ENCODE peak calls at places on chromosomes 1 and 21, in four cellular contexts. O, W, U and D are unnamed samples.

GRCh38 chr1:110340207-110340468 is 961 bp downstream of the RBM15 start:
- DNase-seq in O (no peak), W (peak), U (no peak), D (no peak)

GRCh38 chr1:114314098-114314497 is 160.4 kb upstream of the SYT6 start:
- DNase-seq in O (peak), W (no peak), U (no peak), D (no peak)

GRCh38 chr1:27656157-27656893 is 15.7 kb downstream of the IFI6 start:
- DNase-seq in O (peak), W (peak), U (peak), D (peak)

GRCh38 chr21:33139084-33139483 is 69.1 kb downstream of the OLIG1 start:
- DNase-seq in O (no peak), W (no peak), U (no peak), D (no peak)

GRCh38 chr21:42146821-42147220 is 72.1 kb upstream of the ABCG1 start:
- DNase-seq in O (no peak), W (peak), U (no peak), D (no peak)

GRCh38 chr1:62271137-62271536 is 48.1 kb downstream of the KANK4 start:
- DNase-seq in O (no peak), W (no peak), U (no peak), D (no peak)

GRCh38 chr1:205275916-205276315 is 45.6 kb downstream of the NUAK2 start:
- DNase-seq in O (no peak), W (no peak), U (no peak), D (no peak)

GRCh38 chr1:21926814-21927530 is 10.1 kb downstream of the HSPG2 start:
- DNase-seq in O (no peak), W (no peak), U (peak), D (no peak)

GRCh38 chr1:11912000-11912399 is 14.2 kb downstream of the KIAA2013 start:
- DNase-seq in O (no peak), W (no peak), U (no peak), D (no peak)

DNA sequence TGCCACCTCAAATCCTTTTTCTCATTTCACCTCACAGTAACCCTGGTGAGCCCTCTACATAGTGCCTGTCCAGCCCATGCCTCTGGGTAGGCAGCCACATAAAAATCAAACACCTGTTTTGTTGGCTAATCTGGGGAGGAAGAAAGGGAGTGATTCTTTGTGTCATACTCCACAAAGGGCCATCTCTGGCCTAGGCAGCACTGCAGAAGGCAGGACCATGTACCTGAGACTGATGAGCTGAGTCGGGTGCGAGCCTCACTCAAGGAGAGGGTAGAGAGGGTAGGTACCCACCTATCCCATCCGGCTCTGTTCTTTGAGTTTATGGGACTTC is 7.8 kb downstream of the TUFT1 start:
- DNase-seq in O (no peak), W (no peak), U (no peak), D (no peak)
- H3K4me3 ChIP-seq in O (no peak), W (no peak), U (no peak), D (peak)

DNA sequence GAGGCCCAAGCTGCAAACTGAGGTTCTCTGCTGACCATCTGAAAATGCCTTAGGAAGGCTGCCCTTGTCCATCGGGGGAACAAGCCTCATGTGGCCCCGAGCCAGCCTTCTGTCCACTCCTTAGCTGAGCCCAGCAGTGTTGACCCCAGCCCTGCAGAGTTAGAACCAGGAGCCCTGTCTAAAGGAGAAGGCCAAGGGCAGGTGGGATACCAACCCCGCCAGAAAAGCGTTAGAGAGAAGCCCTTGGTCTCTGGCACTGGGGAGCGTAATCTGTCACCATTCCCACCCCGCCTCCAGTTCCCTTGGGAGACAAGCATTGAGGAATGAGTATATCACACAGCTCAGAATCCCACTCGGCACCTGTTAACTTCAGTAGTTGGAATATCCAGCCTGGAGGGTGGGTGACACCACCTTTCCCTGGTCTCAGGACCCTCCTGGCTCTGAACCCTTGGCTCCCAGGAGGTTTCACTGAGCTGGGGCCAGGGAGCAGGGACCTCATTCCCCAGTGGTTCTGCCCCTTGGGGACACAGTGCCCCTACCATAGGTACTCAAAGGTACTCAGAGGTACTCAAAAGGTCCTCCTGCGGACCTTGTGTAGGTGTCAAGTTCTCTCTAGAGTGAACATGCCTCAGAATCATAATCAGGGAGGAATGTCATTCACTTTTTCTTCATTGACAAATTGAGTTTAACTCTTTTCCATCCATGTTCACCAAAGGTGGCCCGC is 16.4 kb downstream of the ETS2 start:
- DNase-seq in O (no peak), W (no peak), U (no peak), D (no peak)
- H3K4me3 ChIP-seq in O (no peak), W (no peak), U (no peak), D (no peak)

GRCh38 chr1:3323021-3323790 is 131.3 kb upstream of the ARHGEF16 start:
- DNase-seq in O (no peak), W (no peak), U (no peak), D (no peak)
- H3K4me3 ChIP-seq in O (no peak), W (no peak), U (no peak), D (no peak)

DNA sequence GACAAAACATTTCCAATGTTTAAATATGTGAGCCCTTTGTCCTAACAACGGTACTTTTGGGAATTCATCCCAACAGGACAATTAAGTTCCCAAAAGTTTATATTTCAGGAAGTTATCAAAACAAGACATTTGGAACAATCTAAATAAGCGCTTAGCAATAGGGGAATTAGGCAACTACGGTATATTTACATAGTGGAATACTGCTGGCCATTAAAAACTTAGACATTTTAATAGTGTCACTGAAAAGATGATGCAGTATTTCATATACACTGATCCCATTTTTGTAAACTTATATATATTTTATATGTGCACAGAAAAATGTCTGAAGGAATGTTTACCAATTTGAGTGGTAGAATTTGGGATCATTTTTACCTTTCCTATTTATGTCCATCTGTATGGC is 20.8 kb downstream of the UBR4 start:
- DNase-seq in O (no peak), W (no peak), U (no peak), D (no peak)
- H3K4me3 ChIP-seq in O (no peak), W (no peak), U (no peak), D (no peak)